ENCODE peak calls at places on chromosome 22, in five cellular contexts. K is T1000; H is fibroblast of gingiva; Q is NCI-H146; W is stimulated activated naive CD4-positive, alpha-beta T cell treated with Interleukin-2 at 50 U/mL for 16 hours. D is an unnamed sample.

GRCh38 chr22:39428597-39429071 is 28.2 kb upstream of the MGAT3 start:
- DNase-seq in W (no peak), K (no peak), H (no peak), Q (peak), D (no peak)

GRCh38 chr22:49855491-49855911 is 1.9 kb downstream of the ZBED4 start:
- DNase-seq in W (no peak), Q (no peak), K (no peak), H (no peak), D (no peak)

GRCh38 chr22:44454113-44454769 is 43.8 kb downstream of the RTL6 start:
- DNase-seq in H (no peak), Q (no peak), W (no peak), K (no peak), D (no peak)

GRCh38 chr22:37818397-37819099 is 4.6 kb upstream of the GALR3 start:
- DNase-seq in Q (peak), W (peak), H (peak), K (no peak), D (no peak)

GRCh38 chr22:40951795-40952602 is 821 bp downstream of the RBX1 start:
- DNase-seq in K (no peak), W (no peak), H (no peak), Q (no peak), D (no peak)

GRCh38 chr22:24807284-24807950 is 1.4 kb downstream of the SGSM1 start:
- DNase-seq in H (peak), K (no peak), W (no peak), Q (no peak), D (peak)

GRCh38 chr22:43476341-43476740 is 64.5 kb downstream of the MPPED1 start:
- DNase-seq in Q (peak), W (no peak), K (no peak), H (no peak), D (no peak)

GRCh38 chr22:26038365-26038764 is 130.9 kb upstream of the SEZ6L start:
- DNase-seq in W (no peak), K (no peak), Q (peak), H (no peak), D (no peak)

GRCh38 chr22:28341001-28341400 is 338.6 kb downstream of the TTC28 start:
- DNase-seq in K (no peak), W (no peak), Q (no peak), H (peak), D (no peak)

GRCh38 chr22:49959782-49960158 is 802 bp upstream of the PIM3 start:
- DNase-seq in H (no peak), W (no peak), K (no peak), Q (no peak), D (no peak)

GRCh38 chr22:38755911-38756532 is at the start of gene SUN2:
- DNase-seq in K (peak), W (peak), H (peak), Q (peak), D (peak)

D was measured in neural crest cell.